ENCODE peak calls at places on chromosomes 2 and 18, in eight cellular contexts. R, X, N, Z, I, L, V and B are unnamed samples.

GRCh38 chr2:225033440-225034390 is 8.6 kb downstream of the DOCK10 start:
- DNase-seq in L (no peak), R (no peak), I (no peak), N (no peak), X (no peak), Z (no peak), V (no peak), B (no peak)

GRCh38 chr2:18119883-18120282 is 241.4 kb downstream of the KCNS3 start:
- DNase-seq in R (peak), Z (no peak), N (no peak), L (no peak), X (no peak), I (peak), V (no peak), B (no peak)

GRCh38 chr2:72273384-72273783 is 125.7 kb upstream of the CYP26B1 start:
- DNase-seq in X (no peak), N (no peak), L (no peak), R (no peak), Z (no peak), V (no peak), I (no peak), B (no peak)

GRCh38 chr2:129905664-129906081 is 73.8 kb upstream of the RAB6C start:
- DNase-seq in R (no peak), I (no peak), X (no peak), L (no peak), N (no peak), Z (no peak), V (no peak), B (no peak)

GRCh38 chr2:54298511-54298910 is 42.5 kb upstream of the TSPYL6 start:
- DNase-seq in Z (no peak), N (no peak), V (no peak), L (no peak), R (no peak), X (no peak), I (no peak), B (no peak)

GRCh38 chr2:12421061-12421460 is 295.7 kb upstream of the TRIB2 start:
- DNase-seq in N (no peak), L (no peak), Z (no peak), V (no peak), I (no peak), R (no peak), X (no peak), B (no peak)

GRCh38 chr18:957829-958228 is 53.2 kb downstream of the ADCYAP1 start:
- DNase-seq in X (no peak), Z (no peak), I (no peak), N (no peak), R (no peak), V (no peak), L (no peak), B (no peak)

GRCh38 chr2:124713969-124714368 is 688.9 kb downstream of the CNTNAP5 start:
- DNase-seq in X (no peak), I (no peak), L (no peak), N (no peak), V (no peak), Z (no peak), R (no peak), B (no peak)

GRCh38 chr2:41634686-41635085 is 413.1 kb upstream of the PKDCC start:
- DNase-seq in Z (no peak), R (no peak), V (no peak), N (no peak), L (no peak), X (no peak), I (no peak), B (no peak)

GRCh38 chr2:12416600-12416999 is 300.1 kb upstream of the TRIB2 start:
- DNase-seq in R (peak), N (peak), V (peak), L (no peak), I (peak), Z (no peak), X (peak), B (no peak)

GRCh38 chr2:209638346-209638745 is 133.3 kb upstream of the UNC80 start:
- DNase-seq in I (no peak), X (no peak), N (no peak), L (no peak), R (peak), V (no peak), Z (no peak), B (no peak)

GRCh38 chr2:159226059-159226461 is 60.4 kb downstream of the WDSUB1 start:
- DNase-seq in Z (no peak), L (no peak), I (no peak), V (no peak), X (no peak), R (peak), N (no peak), B (no peak)

GRCh38 chr2:222319576-222320440 is 21.0 kb upstream of the PAX3 start:
- DNase-seq in X (no peak), N (peak), I (no peak), L (peak), V (no peak), Z (no peak), R (no peak), B (no peak)

GRCh38 chr2:208542465-208543041 is 136.0 kb downstream of the PTH2R start:
- DNase-seq in X (no peak), I (no peak), L (no peak), R (no peak), N (no peak), Z (no peak), V (no peak), B (no peak)

GRCh38 chr2:36355157-36355889 is at the start of gene CRIM1:
- DNase-seq in V (peak), X (peak), N (peak), R (peak), Z (peak), I (peak), L (peak), B (peak)

GRCh38 chr2:226215902-226216503 is 583.6 kb downstream of the IRS1 start:
- DNase-seq in I (peak), R (peak), Z (peak), V (peak), X (peak), L (peak), N (peak), B (no peak)

GRCh38 chr2:235496239-235496621 is 2.4 kb downstream of the AGAP1 start:
- DNase-seq in L (no peak), I (no peak), X (no peak), N (no peak), V (no peak), R (peak), Z (no peak), B (no peak)

GRCh38 chr18:60549338-60549960 is 176.9 kb upstream of the MC4R start:
- DNase-seq in N (peak), X (no peak), R (peak), L (peak), V (peak), I (no peak), Z (no peak), B (no peak)

GRCh38 chr2:43174368-43175186 is 51.8 kb downstream of the ZFP36L2 start:
- DNase-seq in L (no peak), I (no peak), R (no peak), V (no peak), N (peak), X (peak), Z (no peak), B (no peak)

GRCh38 chr2:39437522-39438296 is 624 bp upstream of the MAP4K3 start:
- DNase-seq in Z (no peak), V (peak), X (peak), N (peak), R (peak), I (peak), L (peak), B (no peak)

GRCh38 chr2:33126552-33126951 is 179.8 kb downstream of the LTBP1 start:
- DNase-seq in Z (no peak), N (no peak), R (no peak), X (no peak), I (no peak), L (no peak), V (no peak), B (no peak)

DNA sequence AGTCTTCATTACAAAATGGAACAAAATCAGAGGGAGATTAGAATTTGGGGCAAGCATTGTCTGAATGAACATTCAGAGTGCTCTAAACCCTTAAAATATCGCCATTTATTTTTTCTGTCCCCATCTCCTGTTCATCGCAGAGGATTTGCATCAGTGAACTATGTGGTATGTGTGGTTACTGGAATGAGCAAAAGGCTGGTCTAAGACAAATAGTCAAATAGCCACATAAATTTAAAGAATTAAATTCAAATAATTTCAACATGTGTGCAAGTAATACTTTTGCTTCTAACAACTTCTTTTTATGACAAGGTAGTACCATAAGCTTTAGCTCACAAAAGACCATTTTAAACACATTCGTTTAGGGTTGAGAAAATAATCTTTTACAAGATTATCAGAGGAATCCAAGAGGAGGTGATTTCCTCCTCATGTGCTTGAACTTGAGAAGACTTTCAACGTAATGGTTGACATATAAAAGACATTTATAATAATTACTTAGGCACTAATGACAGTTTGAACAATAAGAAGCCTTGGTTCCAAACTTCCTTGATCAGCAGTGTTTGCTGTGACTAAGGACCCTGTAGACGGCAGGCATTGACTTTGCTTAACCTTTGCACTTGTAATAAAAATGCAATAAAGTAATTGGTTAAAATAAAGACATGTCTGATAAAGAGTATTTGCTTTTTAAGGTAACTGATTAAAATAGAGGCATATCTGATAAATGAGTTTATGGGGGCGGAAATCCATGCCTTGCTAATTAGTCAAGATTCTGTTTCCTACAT is 82.4 kb upstream of the ST8SIA3 start:
- DNase-seq in R (no peak), N (no peak), V (no peak), L (no peak), Z (no peak), I (no peak), X (no peak), B (no peak)
- TF ChIP-seq CTCF in R (no peak), N (no peak), V (no peak), L (no peak), Z (no peak), I (no peak), X (no peak), B (no peak)

GRCh38 chr2:190881480-190882326 is 1.1 kb downstream of the GLS start:
- DNase-seq in R (peak), N (peak), V (peak), X (peak), I (peak), Z (peak), L (peak), B (peak)
- TF ChIP-seq CTCF in R (no peak), N (peak), V (no peak), X (no peak), I (no peak), Z (no peak), L (no peak), B (no peak)

GRCh38 chr2:117537030-117537429 is 277.5 kb upstream of the DDX18 start:
- DNase-seq in L (no peak), Z (no peak), R (no peak), V (no peak), X (no peak), I (no peak), N (no peak), B (no peak)
- TF ChIP-seq CTCF in L (no peak), Z (no peak), R (no peak), V (peak), X (no peak), I (no peak), N (no peak), B (no peak)

GRCh38 chr2:238741277-238741676 is 106.6 kb upstream of the TWIST2 start:
- DNase-seq in Z (no peak), X (no peak), R (no peak), N (no peak), V (no peak), L (no peak), I (no peak), B (no peak)

GRCh38 chr2:238738917-238739316 is 109.0 kb upstream of the TWIST2 start:
- DNase-seq in L (no peak), Z (no peak), X (no peak), N (no peak), V (no peak), R (no peak), I (no peak), B (no peak)

GRCh38 chr2:238742066-238742465 is 105.8 kb upstream of the TWIST2 start:
- DNase-seq in Z (no peak), X (no peak), N (no peak), V (no peak), R (peak), L (no peak), I (no peak), B (no peak)

GRCh38 chr2:238742664-238743063 is 105.2 kb upstream of the TWIST2 start:
- DNase-seq in I (no peak), Z (no peak), V (no peak), R (no peak), L (no peak), X (no peak), N (no peak), B (no peak)

GRCh38 chr2:238739668-238740067 is 108.2 kb upstream of the TWIST2 start:
- DNase-seq in L (no peak), Z (no peak), R (no peak), V (no peak), I (no peak), X (no peak), N (no peak), B (no peak)
- TF ChIP-seq CTCF in L (no peak), Z (no peak), R (peak), V (peak), I (no peak), X (no peak), N (peak), B (no peak)

GRCh38 chr2:19748073-19748375 is 153.8 kb downstream of the TTC32 start:
- DNase-seq in L (no peak), I (no peak), R (no peak), X (no peak), V (no peak), Z (no peak), N (no peak), B (no peak)

GRCh38 chr2:19747310-19748072 is 154.3 kb downstream of the TTC32 start:
- DNase-seq in X (no peak), I (no peak), Z (no peak), L (no peak), N (no peak), R (no peak), V (no peak), B (no peak)

GRCh38 chr2:19746137-19746585 is 155.6 kb downstream of the TTC32 start:
- DNase-seq in N (no peak), X (no peak), Z (no peak), L (no peak), V (no peak), I (no peak), R (no peak), B (no peak)

GRCh38 chr2:19745318-19746136 is 156.3 kb downstream of the TTC32 start:
- DNase-seq in Z (no peak), X (no peak), L (no peak), N (no peak), R (no peak), I (no peak), V (no peak), B (no peak)

GRCh38 chr2:19746611-19747309 is 155.0 kb downstream of the TTC32 start:
- DNase-seq in I (no peak), R (peak), Z (no peak), N (peak), V (peak), L (peak), X (no peak), B (no peak)
- TF ChIP-seq CTCF in I (peak), R (peak), Z (no peak), N (peak), V (peak), L (peak), X (no peak), B (peak)

GRCh38 chr2:1772868-1773267 is 28.6 kb upstream of the PXDN start:
- DNase-seq in I (no peak), V (no peak), R (no peak), X (no peak), Z (no peak), L (no peak), N (no peak), B (no peak)

GRCh38 chr2:1775511-1776035 is 31.3 kb upstream of the PXDN start:
- DNase-seq in L (no peak), V (no peak), R (no peak), X (no peak), Z (peak), I (no peak), N (no peak), B (no peak)

GRCh38 chr2:1774929-1775328 is 30.6 kb upstream of the PXDN start:
- DNase-seq in N (no peak), Z (peak), I (no peak), R (no peak), X (no peak), L (no peak), V (no peak), B (no peak)

GRCh38 chr2:1771626-1772280 is 27.4 kb upstream of the PXDN start:
- DNase-seq in L (no peak), V (no peak), Z (peak), N (no peak), X (no peak), I (no peak), R (no peak), B (no peak)

DNA sequence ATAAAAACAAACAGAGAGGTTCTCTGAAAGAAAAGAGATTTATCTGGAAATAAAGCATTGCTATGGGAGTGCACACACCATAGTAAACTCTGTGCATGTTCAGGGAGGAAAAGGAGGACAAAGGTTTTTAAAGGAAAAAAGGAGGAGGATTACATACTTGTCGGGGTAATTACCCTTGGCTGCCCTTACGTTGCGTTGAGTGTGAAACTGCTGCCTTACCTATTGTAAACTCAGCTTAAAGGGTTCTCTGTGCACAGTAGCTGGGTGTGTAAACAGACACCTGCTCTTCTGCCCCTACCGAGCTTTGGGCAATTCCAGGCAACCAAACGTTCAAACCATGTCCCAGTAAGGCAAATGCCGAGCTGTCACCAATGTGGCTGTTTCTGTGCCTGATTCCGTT is 29.6 kb upstream of the PXDN start:
- DNase-seq in Z (peak), I (no peak), L (no peak), V (no peak), X (no peak), N (no peak), R (no peak), B (no peak)
- TF ChIP-seq CTCF in Z (no peak), I (no peak), L (no peak), V (no peak), X (no peak), N (no peak), R (no peak), B (no peak)

GRCh38 chr2:227933891-227934290 is 62.5 kb downstream of the DAW1 start:
- DNase-seq in I (no peak), V (peak), X (no peak), N (no peak), Z (no peak), L (no peak), R (peak), B (no peak)

GRCh38 chr2:227932001-227932400 is 60.6 kb downstream of the DAW1 start:
- DNase-seq in V (no peak), L (no peak), R (no peak), N (no peak), Z (no peak), I (no peak), X (no peak), B (no peak)

GRCh38 chr2:227932403-227932802 is 61.0 kb downstream of the DAW1 start:
- DNase-seq in I (no peak), Z (no peak), N (no peak), R (no peak), L (no peak), X (no peak), V (no peak), B (no peak)
- TF ChIP-seq CTCF in I (no peak), Z (no peak), N (peak), R (no peak), L (no peak), X (no peak), V (no peak), B (no peak)

GRCh38 chr2:151972176-151973012 is 126.5 kb downstream of the CACNB4 start:
- DNase-seq in L (no peak), X (no peak), I (no peak), N (no peak), Z (no peak), V (no peak), R (no peak), B (no peak)
- TF ChIP-seq CTCF in L (no peak), X (no peak), I (no peak), N (no peak), Z (no peak), V (no peak), R (no peak), B (no peak)